ENCODE peak calls at places on chromosome 2, in seven cellular contexts. E, N, C, T, X, B and Z are unnamed samples.

GRCh38 chr2:207768891-207769596 is 662 bp downstream of the FZD5 start:
- DNase-seq in B (no peak), X (peak), C (peak), T (peak), E (no peak), N (peak), Z (peak)

GRCh38 chr2:219570924-219571310 is 422 bp downstream of the OBSL1 start:
- DNase-seq in N (peak), C (peak), E (peak), T (peak), B (no peak), X (peak), Z (no peak)

GRCh38 chr2:176959614-176960013 is 253.0 kb upstream of the HNRNPA3 start:
- DNase-seq in E (no peak), N (no peak), B (no peak), C (no peak), T (no peak), X (no peak), Z (no peak)

GRCh38 chr2:162118166-162119031 is 33.6 kb downstream of the GCG start:
- DNase-seq in B (no peak), C (peak), N (peak), E (peak), T (no peak), X (peak), Z (no peak)

GRCh38 chr2:72144746-72145657 is 2.7 kb downstream of the CYP26B1 start:
- DNase-seq in N (peak), X (peak), C (no peak), E (no peak), T (peak), B (peak), Z (peak)

GRCh38 chr2:185291035-185291647 is 447.5 kb upstream of the FSIP2 start:
- DNase-seq in X (peak), T (peak), E (peak), C (peak), N (peak), B (peak), Z (peak)

GRCh38 chr2:174325932-174326879 is 8.5 kb upstream of the SP9 start:
- DNase-seq in E (no peak), X (peak), N (no peak), T (peak), C (peak), B (peak), Z (peak)

GRCh38 chr2:58521803-58522602 is 280.9 kb upstream of the FANCL start:
- DNase-seq in B (no peak), N (peak), C (no peak), T (no peak), X (peak), E (peak), Z (no peak)

GRCh38 chr2:128490881-128491778 is 172.5 kb upstream of the HS6ST1 start:
- DNase-seq in N (no peak), B (peak), X (no peak), C (no peak), T (no peak), E (no peak), Z (no peak)

GRCh38 chr2:208373460-208374089 is 33.0 kb upstream of the PTH2R start:
- DNase-seq in N (peak), B (peak), T (peak), C (peak), X (peak), E (no peak), Z (peak)

GRCh38 chr2:68832161-68832869 is 38.9 kb downstream of the BMP10 start:
- DNase-seq in E (peak), N (peak), X (peak), C (peak), B (no peak), T (no peak), Z (peak)

GRCh38 chr2:30691948-30692828 is 115.1 kb downstream of the CAPN13 start:
- DNase-seq in C (peak), E (no peak), N (no peak), B (no peak), T (no peak), X (peak), Z (no peak)

GRCh38 chr2:155372969-155373368 is 674.5 kb downstream of the KCNJ3 start:
- DNase-seq in E (peak), T (no peak), X (peak), B (no peak), N (peak), C (peak), Z (no peak)

GRCh38 chr2:17196380-17196779 is 321.9 kb downstream of the RAD51AP2 start:
- DNase-seq in B (no peak), T (no peak), N (no peak), C (no peak), E (no peak), X (no peak), Z (no peak)

GRCh38 chr2:189024861-189025618 is 50.9 kb downstream of the COL3A1 start:
- DNase-seq in N (peak), T (peak), X (peak), B (peak), C (no peak), E (no peak), Z (no peak)

GRCh38 chr2:73494031-73494430 is 108.4 kb downstream of the ALMS1 start:
- DNase-seq in C (no peak), X (peak), N (peak), E (peak), T (no peak), B (no peak), Z (no peak)

GRCh38 chr2:16546128-16546754 is 119.4 kb downstream of the CYRIA start:
- DNase-seq in T (peak), C (peak), E (peak), N (peak), B (peak), X (peak), Z (peak)

GRCh38 chr2:96768083-96768561 is 7.4 kb downstream of the CNNM4 start:
- DNase-seq in C (no peak), E (no peak), X (no peak), T (no peak), N (no peak), B (no peak), Z (no peak)

GRCh38 chr2:198077477-198077876 is 273.1 kb downstream of the PLCL1 start:
- DNase-seq in X (peak), C (no peak), T (no peak), B (no peak), E (no peak), N (no peak), Z (no peak)

GRCh38 chr2:33380001-33380609 is 96.3 kb upstream of the RASGRP3 start:
- DNase-seq in B (no peak), E (no peak), T (peak), X (peak), C (no peak), N (no peak), Z (peak)

GRCh38 chr2:28447943-28448737 is 47.7 kb upstream of the PLB1 start:
- DNase-seq in C (peak), N (peak), E (peak), X (peak), T (no peak), B (no peak), Z (no peak)

GRCh38 chr2:20650412-20650879 is 452 bp downstream of the HS1BP3 start:
- DNase-seq in N (peak), C (peak), T (peak), B (peak), X (peak), E (no peak), Z (peak)

GRCh38 chr2:69514406-69514805 is 77.2 kb upstream of the NFU1 start:
- DNase-seq in C (peak), B (peak), N (no peak), X (peak), T (peak), E (peak), Z (no peak)

GRCh38 chr2:42954227-42954962 is 162.0 kb upstream of the HAAO start:
- DNase-seq in E (peak), T (peak), B (no peak), C (peak), N (no peak), X (no peak), Z (no peak)

GRCh38 chr2:76391663-76392062 is 680.9 kb upstream of the GCFC2 start:
- DNase-seq in C (no peak), N (no peak), T (no peak), E (no peak), X (no peak), B (no peak), Z (no peak)

DNA sequence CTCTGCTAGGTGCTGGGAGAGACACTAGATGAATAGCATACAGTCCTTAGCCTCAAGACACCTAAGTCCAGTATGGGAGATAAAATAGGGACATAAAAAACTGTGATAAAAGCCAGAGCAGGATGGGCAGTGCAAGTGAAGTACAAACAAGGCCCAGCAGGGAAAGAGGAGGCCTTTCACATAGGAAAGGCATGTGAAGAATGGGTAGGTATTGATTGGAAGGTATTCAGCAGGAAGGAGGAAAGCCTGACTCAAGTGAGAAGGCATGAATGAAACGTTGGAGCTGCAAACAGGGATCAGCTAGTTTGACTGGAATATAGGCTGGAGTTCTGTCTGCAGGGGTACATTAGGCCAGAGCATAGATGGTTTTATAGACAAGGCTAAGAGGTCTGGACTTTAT is 11.0 kb upstream of the CXCR4 start:
- DNase-seq in X (no peak), E (no peak), B (no peak), C (no peak), T (no peak), N (no peak), Z (no peak)
- H3K9ac ChIP-seq in X (no peak), E (no peak), B (no peak), C (no peak), T (no peak), N (no peak), Z (no peak)

GRCh38 chr2:47172922-47173695 is 18.0 kb upstream of the STPG4 start:
- DNase-seq in N (no peak), X (peak), T (no peak), C (no peak), E (no peak), B (no peak), Z (no peak)
- H3K9ac ChIP-seq in N (peak), X (peak), T (no peak), C (peak), E (peak), B (no peak), Z (peak)

DNA sequence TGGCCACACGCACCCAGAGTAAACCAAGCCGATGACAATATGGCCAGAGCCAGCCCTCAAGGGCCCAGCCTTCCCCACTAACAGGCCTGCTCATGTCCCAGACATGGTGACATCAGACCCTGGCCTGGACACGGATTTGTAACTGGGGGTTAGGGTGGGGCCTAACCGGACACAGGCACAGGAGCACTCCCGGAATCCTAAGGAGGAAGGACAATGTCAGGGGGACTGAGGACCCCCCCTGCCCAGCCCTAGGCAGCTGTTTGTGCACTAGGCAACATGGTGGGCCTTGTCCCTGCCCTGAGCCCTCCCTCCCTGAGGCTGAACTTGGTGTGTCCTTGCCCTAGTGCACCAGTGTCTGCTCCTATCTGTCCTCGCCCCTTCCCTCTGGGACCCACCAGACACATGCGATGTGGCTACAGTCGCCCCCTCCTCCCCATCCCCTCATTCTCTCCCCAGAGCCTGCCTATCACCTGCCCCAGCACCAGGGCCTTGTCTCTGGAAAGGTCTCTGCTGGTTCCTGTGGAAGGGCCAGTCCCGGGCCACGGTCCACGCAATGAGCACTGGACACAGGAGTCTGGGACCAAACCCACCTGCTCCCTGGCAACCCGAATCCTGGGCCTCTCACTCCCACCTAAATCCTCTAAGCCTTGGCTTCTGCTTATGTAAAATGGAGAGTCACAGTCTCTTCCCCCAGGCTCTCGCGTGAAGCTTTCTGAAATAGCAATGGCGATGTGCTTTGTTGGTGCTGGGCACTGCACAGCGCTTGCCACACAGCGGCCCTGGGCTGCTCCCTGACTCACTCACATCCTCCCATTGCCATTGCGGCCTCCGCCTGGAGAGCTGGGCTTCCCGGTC is 76.5 kb upstream of the RAB6C start:
- DNase-seq in N (no peak), X (no peak), C (no peak), E (no peak), T (no peak), B (no peak), Z (no peak)
- H3K9ac ChIP-seq in N (no peak), X (no peak), C (no peak), E (no peak), T (no peak), B (no peak), Z (no peak)

DNA sequence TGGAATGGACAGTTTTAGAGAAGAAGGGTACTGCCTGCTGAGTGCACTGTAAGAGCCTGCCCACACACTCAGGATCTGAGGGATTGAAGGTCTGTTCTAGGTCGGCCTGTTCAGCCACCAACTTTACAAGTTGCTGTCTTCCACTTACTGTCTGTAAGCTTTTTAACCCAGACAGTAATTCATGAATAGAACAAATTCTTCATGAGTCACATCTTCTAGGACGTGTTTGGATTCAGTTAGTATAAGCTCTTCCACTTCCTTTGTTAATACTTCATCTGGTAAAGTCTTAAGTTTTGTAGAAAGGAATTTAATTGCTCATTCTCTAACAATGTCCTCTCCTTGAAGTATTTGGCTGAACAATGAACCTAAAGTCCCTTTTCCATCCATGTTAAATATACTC is 74.6 kb downstream of the PDE11A start:
- DNase-seq in C (no peak), N (peak), X (peak), T (no peak), E (peak), B (no peak), Z (no peak)
- H3K9ac ChIP-seq in C (no peak), N (no peak), X (peak), T (no peak), E (peak), B (no peak), Z (no peak)

GRCh38 chr2:27356056-27356381 is 545 bp downstream of the GTF3C2 start:
- DNase-seq in X (peak), C (peak), E (peak), B (no peak), N (peak), T (peak), Z (no peak)

GRCh38 chr2:27353762-27354596 is 2.6 kb downstream of the GTF3C2 start:
- DNase-seq in E (peak), N (no peak), X (peak), T (no peak), C (no peak), B (no peak), Z (no peak)

GRCh38 chr2:27351802-27352598 is 4.6 kb downstream of the GTF3C2 start:
- DNase-seq in T (no peak), N (no peak), B (no peak), C (no peak), X (no peak), E (no peak), Z (no peak)

GRCh38 chr2:27356382-27357181 is at the start of gene GTF3C2:
- DNase-seq in N (peak), C (peak), E (peak), T (peak), B (peak), X (peak), Z (peak)

DNA sequence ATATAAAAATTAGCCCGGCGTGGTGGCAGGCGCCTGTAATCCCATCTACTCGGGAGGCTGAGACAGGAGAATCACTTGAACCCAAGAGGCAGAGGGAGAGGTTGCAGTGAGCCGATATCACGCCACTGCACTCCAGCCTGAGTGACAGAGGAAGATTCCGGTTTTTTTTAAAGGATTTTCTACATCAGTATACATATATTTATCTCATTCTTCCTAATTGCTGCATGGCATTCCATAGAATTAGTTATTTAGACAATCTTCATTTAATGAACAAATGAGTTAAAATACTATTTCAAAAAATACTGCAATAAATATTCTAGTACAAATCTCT is 2.0 kb downstream of the GTF3C2 start:
- DNase-seq in N (no peak), X (no peak), T (no peak), E (no peak), B (no peak), C (no peak), Z (no peak)
- H3K9ac ChIP-seq in N (no peak), X (no peak), T (no peak), E (no peak), B (no peak), C (no peak), Z (no peak)

GRCh38 chr2:45469314-45470099 is 141.6 kb downstream of the SRBD1 start:
- DNase-seq in N (peak), T (no peak), X (no peak), B (no peak), C (peak), E (no peak), Z (peak)
- H3K9ac ChIP-seq in N (no peak), T (no peak), X (no peak), B (no peak), C (no peak), E (no peak), Z (peak)

GRCh38 chr2:206253125-206253787 is 21.2 kb upstream of the ZDBF2 start:
- DNase-seq in B (peak), E (no peak), X (no peak), N (no peak), T (peak), C (no peak), Z (no peak)
- H3K9ac ChIP-seq in B (no peak), E (no peak), X (no peak), N (no peak), T (no peak), C (no peak), Z (no peak)